ENCODE peak calls at places on chromosomes 3 and 15, in eight cellular contexts. One of them, this sample, is unnamed.

GRCh38 chr15:62809106-62809967 is 233.2 kb upstream of the TPM1 start:
- DNase-seq in kidney: no peak
- DNase-seq in fibroblast of lung: peak; percentile 70
- DNase-seq in CD8-positive, alpha-beta T cell: no peak
- DNase-seq in effector memory CD4-positive, alpha-beta T cell: no peak
- DNase-seq in spleen: no peak
- DNase-seq in A549: no peak
- DNase-seq in astrocyte: peak; percentile 60
- DNase-seq in this sample: no peak

GRCh38 chr15:70910958-70911357 is 18.3 kb downstream of the LRRC49 start:
- DNase-seq in kidney: no peak
- DNase-seq in fibroblast of lung: peak; percentile 18
- DNase-seq in CD8-positive, alpha-beta T cell: no peak
- DNase-seq in effector memory CD4-positive, alpha-beta T cell: no peak
- DNase-seq in spleen: no peak
- DNase-seq in A549: no peak
- DNase-seq in astrocyte: no peak
- DNase-seq in this sample: no peak

GRCh38 chr3:137792633-137793271 is 28.6 kb downstream of the SOX14 start:
- DNase-seq in kidney: no peak
- DNase-seq in fibroblast of lung: no peak
- DNase-seq in CD8-positive, alpha-beta T cell: no peak
- DNase-seq in effector memory CD4-positive, alpha-beta T cell: no peak
- DNase-seq in spleen: no peak
- DNase-seq in A549: no peak
- DNase-seq in astrocyte: no peak
- DNase-seq in this sample: no peak

GRCh38 chr3:195100903-195101591 is 169.9 kb downstream of the XXYLT1 start:
- DNase-seq in kidney: peak; percentile 70
- DNase-seq in fibroblast of lung: no peak
- DNase-seq in CD8-positive, alpha-beta T cell: no peak
- DNase-seq in effector memory CD4-positive, alpha-beta T cell: no peak
- DNase-seq in spleen: peak; percentile 91
- DNase-seq in A549: no peak
- DNase-seq in astrocyte: no peak
- DNase-seq in this sample: no peak

GRCh38 chr3:13193320-13194284 is 120.4 kb upstream of the IQSEC1 start:
- DNase-seq in kidney: peak; percentile 48
- DNase-seq in fibroblast of lung: no peak
- DNase-seq in CD8-positive, alpha-beta T cell: no peak
- DNase-seq in effector memory CD4-positive, alpha-beta T cell: no peak
- DNase-seq in spleen: no peak
- DNase-seq in A549: no peak
- DNase-seq in astrocyte: no peak
- DNase-seq in this sample: no peak

GRCh38 chr3:119700269-119700919 is 2.4 kb upstream of the CFAP91 start:
- DNase-seq in kidney: no peak
- DNase-seq in fibroblast of lung: peak; percentile 26
- DNase-seq in CD8-positive, alpha-beta T cell: no peak
- DNase-seq in effector memory CD4-positive, alpha-beta T cell: no peak
- DNase-seq in spleen: no peak
- DNase-seq in A549: no peak
- DNase-seq in astrocyte: peak; percentile 16
- DNase-seq in this sample: no peak

GRCh38 chr3:70647094-70647493 is 334.7 kb upstream of the MDFIC2 start:
- DNase-seq in kidney: no peak
- DNase-seq in fibroblast of lung: no peak
- DNase-seq in CD8-positive, alpha-beta T cell: no peak
- DNase-seq in effector memory CD4-positive, alpha-beta T cell: no peak
- DNase-seq in spleen: no peak
- DNase-seq in A549: no peak
- DNase-seq in astrocyte: no peak
- DNase-seq in this sample: no peak

GRCh38 chr3:115470254-115470653 is 153.1 kb upstream of the GAP43 start:
- DNase-seq in kidney: no peak
- DNase-seq in fibroblast of lung: no peak
- DNase-seq in CD8-positive, alpha-beta T cell: no peak
- DNase-seq in effector memory CD4-positive, alpha-beta T cell: no peak
- DNase-seq in spleen: no peak
- DNase-seq in A549: no peak
- DNase-seq in astrocyte: no peak
- DNase-seq in this sample: no peak

GRCh38 chr3:114506622-114507300 is 212.9 kb downstream of the TIGIT start:
- DNase-seq in kidney: no peak
- DNase-seq in fibroblast of lung: peak; percentile 89
- DNase-seq in CD8-positive, alpha-beta T cell: no peak
- DNase-seq in effector memory CD4-positive, alpha-beta T cell: no peak
- DNase-seq in spleen: no peak
- DNase-seq in A549: no peak
- DNase-seq in astrocyte: peak; percentile 90
- DNase-seq in this sample: no peak

GRCh38 chr15:42090781-42091180 is 3.6 kb downstream of the PLA2G4D start:
- DNase-seq in kidney: no peak
- DNase-seq in fibroblast of lung: no peak
- DNase-seq in CD8-positive, alpha-beta T cell: no peak
- DNase-seq in effector memory CD4-positive, alpha-beta T cell: no peak
- DNase-seq in spleen: no peak
- DNase-seq in A549: no peak
- DNase-seq in astrocyte: no peak
- DNase-seq in this sample: no peak

GRCh38 chr3:187150599-187150998 is 11.3 kb upstream of the RPL39L start:
- DNase-seq in kidney: no peak
- DNase-seq in fibroblast of lung: no peak
- DNase-seq in CD8-positive, alpha-beta T cell: peak; percentile 62
- DNase-seq in effector memory CD4-positive, alpha-beta T cell: peak; percentile 46
- DNase-seq in spleen: peak; percentile 77
- DNase-seq in A549: no peak
- DNase-seq in astrocyte: no peak
- DNase-seq in this sample: no peak

GRCh38 chr15:45863881-45864580 is 229.2 kb downstream of the SQOR start:
- DNase-seq in kidney: no peak
- DNase-seq in fibroblast of lung: no peak
- DNase-seq in CD8-positive, alpha-beta T cell: no peak
- DNase-seq in effector memory CD4-positive, alpha-beta T cell: no peak
- DNase-seq in spleen: no peak
- DNase-seq in A549: no peak
- DNase-seq in astrocyte: no peak
- DNase-seq in this sample: no peak

GRCh38 chr15:57334257-57334656 is 42.0 kb upstream of the CGNL1 start:
- DNase-seq in kidney: no peak
- DNase-seq in fibroblast of lung: peak; percentile 55
- DNase-seq in CD8-positive, alpha-beta T cell: no peak
- DNase-seq in effector memory CD4-positive, alpha-beta T cell: no peak
- DNase-seq in spleen: no peak
- DNase-seq in A549: no peak
- DNase-seq in astrocyte: peak; percentile 43
- DNase-seq in this sample: no peak

GRCh38 chr15:62779041-62779810 is 263.3 kb upstream of the TPM1 start:
- DNase-seq in kidney: no peak
- DNase-seq in fibroblast of lung: peak; percentile 72
- DNase-seq in CD8-positive, alpha-beta T cell: no peak
- DNase-seq in effector memory CD4-positive, alpha-beta T cell: no peak
- DNase-seq in spleen: no peak
- DNase-seq in A549: no peak
- DNase-seq in astrocyte: peak; percentile 62
- DNase-seq in this sample: no peak

GRCh38 chr3:194688207-194688711 is 2.6 kb downstream of the FAM43A start:
- DNase-seq in kidney: peak; percentile 83
- DNase-seq in fibroblast of lung: peak; percentile 39
- DNase-seq in CD8-positive, alpha-beta T cell: peak; percentile 19
- DNase-seq in effector memory CD4-positive, alpha-beta T cell: peak; percentile 3
- DNase-seq in spleen: peak; percentile 90
- DNase-seq in A549: no peak
- DNase-seq in astrocyte: no peak
- DNase-seq in this sample: no peak

GRCh38 chr3:136249091-136249490 is 1.0 kb upstream of the PCCB start:
- DNase-seq in kidney: no peak
- DNase-seq in fibroblast of lung: no peak
- DNase-seq in CD8-positive, alpha-beta T cell: no peak
- DNase-seq in effector memory CD4-positive, alpha-beta T cell: no peak
- DNase-seq in spleen: no peak
- DNase-seq in A549: no peak
- DNase-seq in astrocyte: no peak
- DNase-seq in this sample: no peak

GRCh38 chr15:52196891-52197290 is 5.7 kb upstream of the GNB5 start:
- DNase-seq in kidney: no peak
- DNase-seq in fibroblast of lung: no peak
- DNase-seq in CD8-positive, alpha-beta T cell: no peak
- DNase-seq in effector memory CD4-positive, alpha-beta T cell: no peak
- DNase-seq in spleen: no peak
- DNase-seq in A549: no peak
- DNase-seq in astrocyte: no peak
- DNase-seq in this sample: no peak

GRCh38 chr3:190366145-190366544 is 21.8 kb upstream of the CLDN16 start:
- DNase-seq in kidney: no peak
- DNase-seq in fibroblast of lung: no peak
- DNase-seq in CD8-positive, alpha-beta T cell: no peak
- DNase-seq in effector memory CD4-positive, alpha-beta T cell: no peak
- DNase-seq in spleen: no peak
- DNase-seq in A549: no peak
- DNase-seq in astrocyte: no peak
- DNase-seq in this sample: no peak

GRCh38 chr15:47523669-47524068 is 193.6 kb upstream of the SEMA6D start:
- DNase-seq in kidney: no peak
- DNase-seq in fibroblast of lung: peak; percentile 79
- DNase-seq in CD8-positive, alpha-beta T cell: no peak
- DNase-seq in effector memory CD4-positive, alpha-beta T cell: no peak
- DNase-seq in spleen: no peak
- DNase-seq in A549: no peak
- DNase-seq in astrocyte: peak; percentile 77
- DNase-seq in this sample: no peak

GRCh38 chr3:78642471-78642870 is 1125.3 kb downstream of the ROBO1 start:
- DNase-seq in kidney: no peak
- DNase-seq in fibroblast of lung: peak; percentile 53
- DNase-seq in CD8-positive, alpha-beta T cell: no peak
- DNase-seq in effector memory CD4-positive, alpha-beta T cell: no peak
- DNase-seq in spleen: no peak
- DNase-seq in A549: no peak
- DNase-seq in astrocyte: peak; percentile 50
- DNase-seq in this sample: no peak

GRCh38 chr3:57393957-57394356 is 101.5 kb upstream of the ASB14 start:
- DNase-seq in kidney: no peak
- DNase-seq in fibroblast of lung: no peak
- DNase-seq in CD8-positive, alpha-beta T cell: no peak
- DNase-seq in effector memory CD4-positive, alpha-beta T cell: no peak
- DNase-seq in spleen: no peak
- DNase-seq in A549: no peak
- DNase-seq in astrocyte: no peak
- DNase-seq in this sample: no peak

GRCh38 chr3:54574906-54575305 is 353.0 kb downstream of the LRTM1 start:
- DNase-seq in kidney: no peak
- DNase-seq in fibroblast of lung: no peak
- DNase-seq in CD8-positive, alpha-beta T cell: no peak
- DNase-seq in effector memory CD4-positive, alpha-beta T cell: no peak
- DNase-seq in spleen: no peak
- DNase-seq in A549: no peak
- DNase-seq in astrocyte: no peak
- DNase-seq in this sample: no peak

GRCh38 chr3:44995142-44995770 is 19.2 kb downstream of the EXOSC7 start:
- DNase-seq in kidney: no peak
- DNase-seq in fibroblast of lung: peak; percentile 49
- DNase-seq in CD8-positive, alpha-beta T cell: no peak
- DNase-seq in effector memory CD4-positive, alpha-beta T cell: no peak
- DNase-seq in spleen: no peak
- DNase-seq in A549: no peak
- DNase-seq in astrocyte: peak; percentile 33
- DNase-seq in this sample: no peak

DNA sequence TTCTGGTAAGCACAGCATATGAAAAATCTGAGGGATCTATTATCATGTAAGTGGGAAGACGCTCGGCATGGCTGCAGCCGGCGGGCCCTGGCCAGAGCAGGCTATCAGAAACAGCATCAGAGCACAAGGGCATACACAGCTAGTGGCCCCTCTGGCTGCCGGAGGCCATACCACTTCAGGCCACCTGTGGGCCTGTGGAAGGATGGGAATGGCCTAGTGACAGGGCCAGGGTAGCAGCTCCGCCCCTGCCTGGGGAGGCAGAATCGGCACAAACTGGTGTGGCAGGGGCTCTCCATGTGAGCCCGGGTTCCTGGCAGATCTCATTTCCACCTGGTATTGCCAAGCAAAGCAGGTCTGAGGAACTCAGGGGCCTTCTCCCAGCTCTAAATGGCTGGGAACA is 46.4 kb downstream of the SH3BP5 start:
- DNase-seq in kidney: no peak
- DNase-seq in fibroblast of lung: no peak
- DNase-seq in CD8-positive, alpha-beta T cell: no peak
- DNase-seq in effector memory CD4-positive, alpha-beta T cell: no peak
- DNase-seq in spleen: no peak
- DNase-seq in A549: no peak
- DNase-seq in astrocyte: no peak
- DNase-seq in this sample: no peak
- H3K27ac ChIP-seq in kidney: no peak overlapping the region
- H3K27ac ChIP-seq in fibroblast of lung: no peak overlapping the region
- H3K27ac ChIP-seq in CD8-positive, alpha-beta T cell: no peak overlapping the region
- H3K27ac ChIP-seq in effector memory CD4-positive, alpha-beta T cell: no peak overlapping the region
- H3K27ac ChIP-seq in spleen: no peak overlapping the region
- H3K27ac ChIP-seq in A549: no peak overlapping the region
- H3K27ac ChIP-seq in astrocyte: no peak overlapping the region
- H3K27ac ChIP-seq in this sample: no peak overlapping the region

DNA sequence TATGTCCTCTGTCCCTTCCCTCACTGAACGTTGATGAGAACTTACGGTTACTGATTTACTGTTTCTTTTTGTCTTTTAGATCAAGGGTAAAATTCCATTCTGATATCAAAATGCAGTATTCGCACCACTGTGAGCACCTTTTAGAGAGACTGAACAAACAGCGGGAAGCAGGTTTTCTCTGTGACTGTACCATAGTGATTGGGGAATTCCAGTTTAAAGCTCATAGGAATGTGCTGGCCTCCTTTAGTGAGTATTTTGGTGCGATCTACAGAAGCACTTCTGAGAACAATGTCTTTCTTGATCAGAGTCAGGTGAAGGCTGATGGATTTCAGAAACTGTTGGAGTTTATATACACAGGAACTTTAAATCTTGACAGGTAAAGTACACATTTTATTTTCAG is 990 bp downstream of the MYNN start:
- DNase-seq in kidney: no peak
- DNase-seq in fibroblast of lung: no peak
- DNase-seq in CD8-positive, alpha-beta T cell: no peak
- DNase-seq in effector memory CD4-positive, alpha-beta T cell: no peak
- DNase-seq in spleen: no peak
- DNase-seq in A549: no peak
- DNase-seq in astrocyte: no peak
- DNase-seq in this sample: no peak
- H3K27ac ChIP-seq in kidney: no peak overlapping the region
- H3K27ac ChIP-seq in fibroblast of lung: no peak overlapping the region
- H3K27ac ChIP-seq in CD8-positive, alpha-beta T cell: peak overlapping the region; percentile 97
- H3K27ac ChIP-seq in effector memory CD4-positive, alpha-beta T cell: peak overlapping the region; percentile 99
- H3K27ac ChIP-seq in spleen: no peak overlapping the region
- H3K27ac ChIP-seq in A549: no peak overlapping the region
- H3K27ac ChIP-seq in astrocyte: peak overlapping the region; percentile 99
- H3K27ac ChIP-seq in this sample: no peak overlapping the region

GRCh38 chr3:17340261-17340660 is 402.2 kb downstream of the TBC1D5 start:
- DNase-seq in kidney: peak; percentile 54
- DNase-seq in fibroblast of lung: no peak
- DNase-seq in CD8-positive, alpha-beta T cell: no peak
- DNase-seq in effector memory CD4-positive, alpha-beta T cell: no peak
- DNase-seq in spleen: no peak
- DNase-seq in A549: no peak
- DNase-seq in astrocyte: no peak
- DNase-seq in this sample: no peak
- H3K27ac ChIP-seq in kidney: no peak overlapping the region
- H3K27ac ChIP-seq in fibroblast of lung: no peak overlapping the region
- H3K27ac ChIP-seq in CD8-positive, alpha-beta T cell: no peak overlapping the region
- H3K27ac ChIP-seq in effector memory CD4-positive, alpha-beta T cell: no peak overlapping the region
- H3K27ac ChIP-seq in spleen: no peak overlapping the region
- H3K27ac ChIP-seq in A549: no peak overlapping the region
- H3K27ac ChIP-seq in astrocyte: no peak overlapping the region
- H3K27ac ChIP-seq in this sample: no peak overlapping the region

GRCh38 chr3:47008258-47008671 is 28.8 kb downstream of the NBEAL2 start:
- DNase-seq in kidney: peak; percentile 61
- DNase-seq in fibroblast of lung: no peak
- DNase-seq in CD8-positive, alpha-beta T cell: no peak
- DNase-seq in effector memory CD4-positive, alpha-beta T cell: no peak
- DNase-seq in spleen: peak; percentile 45
- DNase-seq in A549: no peak
- DNase-seq in astrocyte: no peak
- DNase-seq in this sample: no peak
- H3K27ac ChIP-seq in kidney: no peak overlapping the region
- H3K27ac ChIP-seq in fibroblast of lung: no peak overlapping the region
- H3K27ac ChIP-seq in CD8-positive, alpha-beta T cell: no peak overlapping the region
- H3K27ac ChIP-seq in effector memory CD4-positive, alpha-beta T cell: no peak overlapping the region
- H3K27ac ChIP-seq in spleen: no peak overlapping the region
- H3K27ac ChIP-seq in A549: no peak overlapping the region
- H3K27ac ChIP-seq in astrocyte: no peak overlapping the region
- H3K27ac ChIP-seq in this sample: no peak overlapping the region

This sample was measured in substantia nigra.